ENCODE peak calls at places on chromosomes 1 and 21, in five cellular contexts. N, L, P, T and F are unnamed samples.

GRCh38 chr21:44052830-44053226 is 40.7 kb downstream of the TRAPPC10 start:
- DNase-seq in N (no peak), L (no peak), P (no peak), T (no peak), F (no peak)

GRCh38 chr1:205598841-205599666 is 32.8 kb downstream of the ELK4 start:
- DNase-seq in N (no peak), L (no peak), P (no peak), T (no peak), F (no peak)

GRCh38 chr1:184260382-184260781 is 126.4 kb upstream of the C1orf21 start:
- DNase-seq in N (no peak), L (peak; percentile 4), P (no peak), T (no peak), F (no peak)

GRCh38 chr1:28640766-28641165 is 2.1 kb downstream of the TAF12 start:
- DNase-seq in N (no peak), L (peak; percentile 48), P (no peak), T (no peak), F (no peak)

GRCh38 chr1:53899206-53899628 is 5.2 kb downstream of the DIO1 start:
- DNase-seq in N (no peak), L (peak; percentile 86), P (no peak), T (no peak), F (no peak)

GRCh38 chr1:23567996-23568607 is 8.8 kb upstream of the ID3 start:
- DNase-seq in N (peak; percentile 63), L (no peak), P (no peak), T (no peak), F (no peak)

GRCh38 chr21:19553930-19554615 is 1150.5 kb upstream of the TMPRSS15 start:
- DNase-seq in N (no peak), L (no peak), P (no peak), T (no peak), F (no peak)

GRCh38 chr1:12405325-12406217 is 175.7 kb downstream of the VPS13D start:
- DNase-seq in N (no peak), L (no peak), P (no peak), T (no peak), F (no peak)

GRCh38 chr1:206925116-206925736 is 3.5 kb upstream of the FCMR start:
- DNase-seq in N (no peak), L (no peak), P (no peak), T (peak; percentile 11), F (no peak)

GRCh38 chr1:232575524-232576040 is 54.4 kb downstream of the SIPA1L2 start:
- DNase-seq in N (no peak), L (no peak), P (no peak), T (no peak), F (no peak)

GRCh38 chr21:45644041-45644906 is 749 bp downstream of the PCBP3 start:
- DNase-seq in N (no peak), L (no peak), P (no peak), T (no peak), F (no peak)

GRCh38 chr1:229407206-229408026 is 26.5 kb downstream of the ACTA1 start:
- DNase-seq in N (no peak), L (no peak), P (no peak), T (no peak), F (no peak)

GRCh38 chr1:43331688-43332087 is 5.9 kb upstream of the MPL start:
- DNase-seq in N (no peak), L (no peak), P (peak; percentile 46), T (no peak), F (no peak)

GRCh38 chr1:186930248-186930647 is 101.5 kb downstream of the PLA2G4A start:
- DNase-seq in N (no peak), L (no peak), P (no peak), T (no peak), F (no peak)

GRCh38 chr1:229156819-229157218 is 114.1 kb upstream of the RAB4A start:
- DNase-seq in N (no peak), L (peak; percentile 10), P (no peak), T (peak; percentile 24), F (no peak)